ENCODE peak calls at places on chromosomes 5 and 9, in six cellular contexts. Y is fibroblast of pulmonary artery; M is CD8-positive, alpha-beta memory T cell; Q is CD8-positive, alpha-beta T cell; V is PC-3; U is IMR-90. R is an unnamed sample.

GRCh38 chr5:59317023-59317771 is 576.3 kb downstream of the PDE4D start:
- DNase-seq in V (peak; percentile 17), U (peak; percentile 23), M (no peak), Q (no peak), Y (peak; percentile 39), R (peak; percentile 54)

GRCh38 chr9:35790385-35791291 is 753 bp upstream of the NPR2 start:
- DNase-seq in V (peak; percentile 77), M (peak; percentile 40), Y (peak; percentile 93), U (peak; percentile 83), Q (peak; percentile 66), R (peak; percentile 70)

GRCh38 chr9:29548436-29548835 is 1975.2 kb upstream of the C9orf72 start:
- DNase-seq in M (no peak), Y (peak; percentile 15), U (no peak), Q (no peak), V (no peak), R (no peak)

GRCh38 chr5:179303801-179304200 is 41.5 kb downstream of the ADAMTS2 start:
- DNase-seq in U (no peak), Y (no peak), M (no peak), Q (no peak), V (no peak), R (no peak)

GRCh38 chr9:107932036-107932435 is 442.5 kb upstream of the KLF4 start:
- DNase-seq in Y (peak; percentile 19), Q (no peak), V (no peak), U (peak; percentile 72), M (no peak), R (peak; percentile 6)

GRCh38 chr5:135488727-135489465 is 36.7 kb upstream of the TIFAB start:
- DNase-seq in Q (no peak), V (peak; percentile 76), M (no peak), U (peak; percentile 73), Y (peak; percentile 39), R (peak; percentile 30)

GRCh38 chr5:132655821-132656773 is 1.9 kb upstream of the IL13 start:
- DNase-seq in Y (no peak), Q (peak; percentile 29), V (no peak), U (no peak), M (peak; percentile 30), R (no peak)

GRCh38 chr5:149211566-149211965 is 60.1 kb upstream of the AFAP1L1 start:
- DNase-seq in Y (peak; percentile 64), V (no peak), U (peak; percentile 73), Q (no peak), M (no peak), R (no peak)

GRCh38 chr5:97425511-97425910 is 242.5 kb upstream of the RIOK2 start:
- DNase-seq in M (no peak), Q (no peak), Y (peak; percentile 46), U (peak; percentile 16), V (peak; percentile 38), R (peak; percentile 14)

GRCh38 chr5:50302815-50303490 is 138.1 kb downstream of the EMB start:
- DNase-seq in Q (no peak), Y (peak; percentile 10), U (peak; percentile 47), M (no peak), V (peak; percentile 91), R (peak; percentile 98)

DNA sequence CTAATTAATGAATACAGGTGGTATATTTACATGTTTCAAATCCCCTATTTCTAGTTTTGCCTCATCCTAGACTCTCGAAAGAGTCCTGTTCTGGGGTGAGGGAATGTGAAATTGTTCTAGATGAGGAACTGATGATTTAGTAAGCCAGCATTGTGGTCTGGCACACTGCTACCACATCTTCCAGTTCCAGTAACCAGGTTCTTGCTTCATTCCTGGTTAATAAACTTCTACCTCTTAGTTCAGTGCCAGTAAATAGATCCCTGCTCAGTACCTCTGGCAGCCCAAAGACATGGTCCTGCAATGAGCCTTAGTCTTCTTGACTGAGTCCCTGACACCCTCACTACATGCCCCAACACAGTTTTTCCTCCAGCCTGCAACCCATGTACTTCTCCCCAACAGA is 207.7 kb downstream of the SREK1 start:
- DNase-seq in Y (no peak), V (no peak), M (no peak), Q (no peak), U (no peak), R (no peak)
- H3K4me3 ChIP-seq in Y (no peak overlapping the region), V (no peak overlapping the region), M (no peak overlapping the region), Q (no peak overlapping the region), U (no peak overlapping the region), R (no peak overlapping the region)

GRCh38 chr9:136541179-136541578 is 4.7 kb downstream of the NOTCH1 start:
- DNase-seq in Q (no peak), Y (no peak), M (no peak), V (no peak), U (no peak), R (no peak)

GRCh38 chr9:136543830-136544548 is 1.9 kb downstream of the NOTCH1 start:
- DNase-seq in U (no peak), V (no peak), Y (no peak), M (no peak), Q (no peak), R (no peak)

GRCh38 chr9:136543280-136543679 is 2.6 kb downstream of the NOTCH1 start:
- DNase-seq in U (no peak), Y (no peak), V (no peak), Q (no peak), M (no peak), R (no peak)

GRCh38 chr9:136541709-136542108 is 4.1 kb downstream of the NOTCH1 start:
- DNase-seq in V (no peak), U (no peak), Q (no peak), M (no peak), Y (no peak), R (no peak)

GRCh38 chr9:136542246-136543041 is 3.4 kb downstream of the NOTCH1 start:
- DNase-seq in M (no peak), U (no peak), V (no peak), Q (no peak), Y (no peak), R (no peak)
- H3K4me3 ChIP-seq in M (no peak overlapping the region), U (no peak overlapping the region), V (no peak overlapping the region), Q (no peak overlapping the region), Y (no peak overlapping the region), R (no peak overlapping the region)

GRCh38 chr5:143354025-143354424 is 49.5 kb downstream of the NR3C1 start:
- DNase-seq in V (no peak), U (no peak), Q (no peak), Y (no peak), M (no peak), R (no peak)
- H3K4me3 ChIP-seq in V (no peak overlapping the region), U (no peak overlapping the region), Q (peak overlapping the region; percentile 1), Y (no peak overlapping the region), M (peak overlapping the region; percentile 37), R (no peak overlapping the region)

DNA sequence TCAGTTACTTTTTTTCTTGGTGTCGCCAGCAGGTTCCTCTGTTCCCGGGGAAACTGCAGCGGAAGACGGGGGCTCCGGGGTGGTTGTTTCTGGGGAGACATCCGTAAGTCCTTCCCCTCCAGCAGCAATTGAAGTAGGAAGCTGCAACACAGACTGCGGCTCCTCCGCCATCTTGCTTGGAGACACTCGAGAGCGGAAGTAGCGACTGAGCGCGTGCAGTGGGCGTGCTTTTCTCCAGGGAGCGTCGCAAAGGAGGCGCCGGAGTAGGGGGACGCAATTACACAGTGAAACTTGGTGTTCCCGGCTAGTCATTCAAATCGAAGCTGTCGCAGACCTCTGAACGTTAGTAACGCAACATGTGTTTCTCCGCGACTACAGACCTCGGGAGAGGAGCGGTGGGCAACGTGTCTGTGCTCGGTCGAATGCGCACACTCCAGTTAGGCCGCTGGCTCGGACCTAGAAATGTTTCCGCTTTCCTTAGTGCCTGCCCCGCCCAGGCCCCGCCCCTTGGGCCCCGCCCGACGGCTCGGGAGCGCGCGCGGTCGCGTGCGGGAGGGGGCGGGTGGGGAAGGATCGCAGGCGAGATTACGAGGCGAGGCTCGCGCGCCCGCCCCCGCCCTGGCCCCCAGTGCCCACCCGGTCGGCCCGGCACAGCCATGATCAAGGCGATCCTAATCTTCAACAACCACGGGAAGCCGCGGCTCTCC is at the start of the genes AP3S1 and ATG12:
- DNase-seq in V (peak; percentile 87), Q (peak; percentile 88), Y (peak; percentile 93), U (peak; percentile 91), M (peak; percentile 84), R (peak; percentile 82)
- H3K4me3 ChIP-seq in V (peak within 1 kb of the TSS; percentile 72), Q (peak within 1 kb of the TSS; percentile 77), Y (peak within 1 kb of the TSS; percentile 86), U (peak within 1 kb of the TSS; percentile 82), M (peak within 1 kb of the TSS; percentile 95), R (peak within 1 kb of the TSS; percentile 94)

R was measured in bronchial epithelial cell.